ENCODE peak calls at places on chromosomes 16 and 17, in nine cellular contexts. E is endodermal cell, T is K562, R is SK-N-SH, H is Karpas-422, C is mesendoderm, L is GM12878, K is GM23248, O is fibroblast of lung. Q is an unnamed sample.

GRCh38 chr17:60422162-60422665 is at the start of gene CHCT1:
- DNase-seq in O (no peak), T (no peak), C (peak; percentile 18), E (no peak), K (no peak), R (peak; percentile 37), H (no peak), L (no peak), Q (no peak)

GRCh38 chr16:85891776-85892166 is 7.2 kb upstream of the IRF8 start:
- DNase-seq in R (no peak), T (no peak), L (no peak), O (no peak), C (no peak), E (peak; percentile 39), H (no peak), K (no peak), Q (no peak)

GRCh38 chr17:32876414-32877163 is at the start of gene MYO1D:
- DNase-seq in E (peak; percentile 92), H (peak; percentile 58), K (peak; percentile 61), O (no peak), T (peak; percentile 72), L (no peak), C (peak; percentile 77), R (peak; percentile 73), Q (no peak)

GRCh38 chr16:81293909-81294802 is 20.6 kb upstream of the GAN start:
- DNase-seq in E (no peak), C (no peak), O (peak; percentile 89), H (no peak), R (no peak), K (no peak), L (no peak), T (no peak), Q (peak; percentile 88)

GRCh38 chr16:53372942-53373871 is 61.1 kb upstream of the RBL2 start:
- DNase-seq in T (peak; percentile 28), R (peak; percentile 53), K (no peak), H (no peak), O (no peak), C (no peak), L (no peak), E (no peak), Q (no peak)

GRCh38 chr17:73519011-73519410 is 125.2 kb downstream of the SDK2 start:
- DNase-seq in L (no peak), K (no peak), C (no peak), H (no peak), T (no peak), R (no peak), E (no peak), O (no peak), Q (no peak)

GRCh38 chr16:68068926-68069325 is 16.2 kb upstream of the NFATC3 start:
- DNase-seq in R (no peak), E (no peak), T (no peak), L (no peak), H (no peak), C (no peak), K (no peak), O (no peak), Q (no peak)

GRCh38 chr17:81040791-81041337 is 5.9 kb downstream of the BAIAP2 start:
- DNase-seq in K (peak; percentile 66), T (peak; percentile 65), R (peak; percentile 77), C (peak; percentile 69), L (no peak), O (peak; percentile 49), H (peak; percentile 77), E (peak; percentile 87), Q (no peak)

GRCh38 chr17:55772086-55772485 is 21.2 kb downstream of the PCTP start:
- DNase-seq in R (no peak), L (no peak), H (no peak), E (no peak), O (no peak), C (no peak), T (no peak), K (no peak), Q (no peak)

GRCh38 chr16:72400257-72401078 is 228.5 kb upstream of the PMFBP1 start:
- DNase-seq in L (peak; percentile 7), K (peak; percentile 71), T (peak; percentile 59), E (peak; percentile 86), O (peak; percentile 80), H (peak; percentile 85), C (peak; percentile 84), R (peak; percentile 54), Q (peak; percentile 73)

GRCh38 chr16:53937068-53937614 is 233.2 kb downstream of the FTO start:
- DNase-seq in L (no peak), C (no peak), O (no peak), R (no peak), T (no peak), K (no peak), H (no peak), E (no peak), Q (no peak)

GRCh38 chr17:8430966-8431365 is 4.7 kb upstream of the NDEL1 start:
- DNase-seq in T (no peak), K (peak; percentile 95), L (no peak), E (peak; percentile 44), H (no peak), C (no peak), O (peak; percentile 87), R (no peak), Q (peak; percentile 81)

GRCh38 chr16:46911038-46911437 is 26.9 kb downstream of the GPT2 start:
- DNase-seq in R (no peak), C (no peak), E (no peak), T (no peak), K (no peak), O (no peak), L (peak; percentile 34), H (peak; percentile 54), Q (no peak)

GRCh38 chr17:80455328-80455710 is 21.1 kb downstream of the NPTX1 start:
- DNase-seq in L (no peak), K (peak; percentile 70), E (peak; percentile 93), O (peak; percentile 58), H (no peak), T (no peak), C (peak; percentile 84), R (peak; percentile 92), Q (no peak)

GRCh38 chr16:15898654-15899053 is 10.3 kb upstream of the CEP20 start:
- DNase-seq in R (no peak), T (no peak), C (no peak), L (no peak), E (no peak), O (no peak), H (no peak), K (no peak), Q (no peak)

GRCh38 chr17:43169561-43170139 is 1.4 kb upstream of the NBR1 start:
- DNase-seq in O (peak; percentile 0), R (peak; percentile 49), E (peak; percentile 78), K (peak; percentile 83), L (no peak), C (peak; percentile 62), T (peak; percentile 59), H (peak; percentile 84), Q (no peak)

GRCh38 chr17:65743313-65743665 is 181.8 kb upstream of the AXIN2 start:
- DNase-seq in T (no peak), L (no peak), H (no peak), K (peak; percentile 40), O (peak; percentile 46), C (no peak), E (no peak), R (no peak), Q (peak; percentile 36)

GRCh38 chr16:88755745-88756443 is 29.1 kb downstream of the PIEZO1 start:
- DNase-seq in E (no peak), L (no peak), H (no peak), T (no peak), O (no peak), C (no peak), K (no peak), R (no peak), Q (no peak)
- H3K9ac ChIP-seq in E (no peak overlapping the region), L (no peak overlapping the region), H (no peak overlapping the region), T (peak overlapping the region; percentile 73), O (no peak overlapping the region), C (no peak overlapping the region), K (peak overlapping the region; percentile 19), R (no peak overlapping the region), Q (no peak overlapping the region)

GRCh38 chr17:38713456-38713855 is 8.4 kb downstream of the MLLT6 start:
- DNase-seq in O (no peak), R (no peak), L (no peak), T (no peak), E (no peak), K (no peak), C (no peak), H (no peak), Q (no peak)
- H3K36me3 ChIP-seq in O (peaks cover 8% of the 10 kb centered on the region), R (peaks cover 81% of the 10 kb centered on the region), L (peaks cover 22% of the 10 kb centered on the region), T (peaks cover 77% of the 10 kb centered on the region), E (peaks cover 75% of the 10 kb centered on the region), K (no peaks in the 10 kb centered on the region), C (no peaks in the 10 kb centered on the region), H (peaks cover 10% of the 10 kb centered on the region), Q (peaks cover 5% of the 10 kb centered on the region)

GRCh38 chr16:23835390-23836077 is at the start of gene PRKCB:
- DNase-seq in C (peak; percentile 86), H (peak; percentile 88), E (peak; percentile 97), T (peak; percentile 96), K (peak; percentile 62), R (peak; percentile 96), L (no peak), O (peak; percentile 12), Q (no peak)
- H3K9ac ChIP-seq in C (no peak within 1 kb of the TSS), H (peak within 1 kb of the TSS; percentile 53), E (no peak within 1 kb of the TSS), T (peak within 1 kb of the TSS; percentile 91), K (no peak within 1 kb of the TSS), R (no peak within 1 kb of the TSS), L (peak within 1 kb of the TSS; percentile 90), O (no peak within 1 kb of the TSS), Q (no peak within 1 kb of the TSS)

GRCh38 chr16:87727346-87727745 is 38.4 kb downstream of the KLHDC4 start:
- DNase-seq in T (no peak), E (no peak), R (no peak), K (no peak), C (no peak), O (no peak), L (no peak), H (no peak), Q (no peak)
- H3K36me3 ChIP-seq in T (peaks cover 70% of the 10 kb centered on the region), E (peaks cover 64% of the 10 kb centered on the region), R (peaks cover 30% of the 10 kb centered on the region), K (no peaks in the 10 kb centered on the region), C (peaks cover 4% of the 10 kb centered on the region), O (peaks cover 6% of the 10 kb centered on the region), L (peaks cover 22% of the 10 kb centered on the region), H (peaks cover 10% of the 10 kb centered on the region), Q (no peaks in the 10 kb centered on the region)

DNA sequence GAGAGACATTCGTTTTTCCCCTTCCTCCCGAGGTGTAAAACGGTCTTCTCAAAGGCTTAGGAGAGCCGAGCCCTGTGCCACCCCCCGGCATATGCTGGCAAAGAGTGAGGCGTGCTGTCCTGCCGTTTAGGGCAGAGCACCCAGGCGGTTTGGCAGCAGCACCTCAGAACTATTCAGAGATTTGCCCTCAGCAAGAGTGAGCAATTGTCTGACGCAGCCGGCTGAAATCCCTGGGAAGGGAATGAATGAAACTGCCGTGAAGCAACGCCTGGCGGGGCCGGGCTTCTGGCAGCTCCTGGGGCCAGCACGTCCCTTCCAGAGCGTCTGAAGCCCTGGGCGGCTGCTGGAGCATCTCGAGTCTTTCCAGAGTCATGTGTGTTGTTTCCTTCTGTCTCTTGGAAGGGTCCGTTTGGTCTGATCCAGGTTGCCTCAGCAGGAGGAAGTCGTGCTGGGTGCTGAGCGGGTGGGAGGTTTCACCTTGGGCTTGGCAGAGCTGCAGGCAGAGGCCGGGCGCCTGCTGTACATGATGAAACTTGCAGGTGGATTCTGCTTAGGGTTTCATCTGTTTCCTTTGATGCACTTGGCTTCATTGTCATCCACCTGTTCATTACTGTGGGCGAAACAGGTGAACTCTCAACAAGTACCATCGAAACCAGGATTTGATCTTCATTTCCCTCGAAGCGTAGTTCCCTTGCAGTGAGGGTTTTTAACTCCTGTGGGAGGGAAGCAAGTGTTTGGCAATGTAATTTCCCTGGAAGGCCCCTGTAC is 35.4 kb downstream of the TBCD start:
- DNase-seq in K (peak; percentile 98), T (no peak), E (no peak), R (no peak), O (peak; percentile 85), L (no peak), H (no peak), C (no peak), Q (peak; percentile 79)
- H3K9ac ChIP-seq in K (peak overlapping the region; percentile 54), T (no peak overlapping the region), E (no peak overlapping the region), R (no peak overlapping the region), O (no peak overlapping the region), L (no peak overlapping the region), H (no peak overlapping the region), C (no peak overlapping the region), Q (peak overlapping the region; percentile 49)

Q was measured in astrocyte.